ENCODE peak calls at places on chromosomes 2 and 18, in six cellular contexts. One of them, this sample, is unnamed.

GRCh38 chr2:174984561-174984960 is 20.6 kb downstream of the CHN1 start:
- ATAC-seq in HepG2: no peak
- ATAC-seq in K562: no peak
- ATAC-seq in upper lobe of left lung: no peak
- ATAC-seq in A549: no peak
- ATAC-seq in GM12878: no peak
- ATAC-seq in this sample: no peak

GRCh38 chr18:8477615-8478014 is 131.6 kb upstream of the RAB12 start:
- ATAC-seq in HepG2: no peak
- ATAC-seq in K562: no peak
- ATAC-seq in upper lobe of left lung: no peak
- ATAC-seq in A549: no peak
- ATAC-seq in GM12878: no peak
- ATAC-seq in this sample: no peak

GRCh38 chr18:49745051-49746014 is 68.0 kb downstream of the ACAA2 start:
- ATAC-seq in HepG2: peak; percentile 50
- ATAC-seq in K562: no peak
- ATAC-seq in upper lobe of left lung: no peak
- ATAC-seq in A549: no peak
- ATAC-seq in GM12878: no peak
- ATAC-seq in this sample: no peak

GRCh38 chr2:241390301-241391206 is 34.5 kb downstream of the FARP2 start:
- ATAC-seq in HepG2: no peak
- ATAC-seq in K562: no peak
- ATAC-seq in upper lobe of left lung: no peak
- ATAC-seq in A549: no peak
- ATAC-seq in GM12878: peak; percentile 75
- ATAC-seq in this sample: no peak

GRCh38 chr2:232696609-232697058 is 497 bp upstream of the GIGYF2 start:
- ATAC-seq in HepG2: no peak
- ATAC-seq in K562: no peak
- ATAC-seq in upper lobe of left lung: no peak
- ATAC-seq in A549: no peak
- ATAC-seq in GM12878: no peak
- ATAC-seq in this sample: no peak

GRCh38 chr18:22132258-22132657 is 37.1 kb upstream of the GATA6 start:
- ATAC-seq in HepG2: no peak
- ATAC-seq in K562: no peak
- ATAC-seq in upper lobe of left lung: no peak
- ATAC-seq in A549: no peak
- ATAC-seq in GM12878: no peak
- ATAC-seq in this sample: no peak

GRCh38 chr2:205139822-205140612 is 542.3 kb upstream of the NRP2 start:
- ATAC-seq in HepG2: peak; percentile 76
- ATAC-seq in K562: peak; percentile 92
- ATAC-seq in upper lobe of left lung: no peak
- ATAC-seq in A549: no peak
- ATAC-seq in GM12878: no peak
- ATAC-seq in this sample: peak; percentile 68

GRCh38 chr2:205681836-205682238 is 464 bp upstream of the NRP2 start:
- ATAC-seq in HepG2: peak; percentile 13
- ATAC-seq in K562: no peak
- ATAC-seq in upper lobe of left lung: no peak
- ATAC-seq in A549: peak; percentile 4
- ATAC-seq in GM12878: peak; percentile 67
- ATAC-seq in this sample: peak; percentile 5

GRCh38 chr2:194223173-194223670 is 1433.8 kb upstream of the SLC39A10 start:
- ATAC-seq in HepG2: no peak
- ATAC-seq in K562: no peak
- ATAC-seq in upper lobe of left lung: no peak
- ATAC-seq in A549: no peak
- ATAC-seq in GM12878: no peak
- ATAC-seq in this sample: no peak

GRCh38 chr2:7026740-7027139 is 109.5 kb downstream of the RNF144A start:
- ATAC-seq in HepG2: no peak
- ATAC-seq in K562: no peak
- ATAC-seq in upper lobe of left lung: no peak
- ATAC-seq in A549: no peak
- ATAC-seq in GM12878: no peak
- ATAC-seq in this sample: peak; percentile 22

GRCh38 chr2:121634354-121635307 is 14.6 kb downstream of the CLASP1 start:
- ATAC-seq in HepG2: no peak
- ATAC-seq in K562: peak; percentile 40
- ATAC-seq in upper lobe of left lung: no peak
- ATAC-seq in A549: peak; percentile 92
- ATAC-seq in GM12878: peak; percentile 73
- ATAC-seq in this sample: no peak

GRCh38 chr2:112019510-112019909 is 35.6 kb upstream of the TMEM87B start:
- ATAC-seq in HepG2: peak; percentile 36
- ATAC-seq in K562: peak; percentile 22
- ATAC-seq in upper lobe of left lung: peak; percentile 22
- ATAC-seq in A549: no peak
- ATAC-seq in GM12878: no peak
- ATAC-seq in this sample: no peak

GRCh38 chr2:24779121-24779520 is 14.1 kb downstream of the PTRHD1 start:
- ATAC-seq in HepG2: peak; percentile 56
- ATAC-seq in K562: no peak
- ATAC-seq in upper lobe of left lung: no peak
- ATAC-seq in A549: no peak
- ATAC-seq in GM12878: no peak
- ATAC-seq in this sample: no peak

GRCh38 chr2:78999410-78999809 is 26.1 kb upstream of the REG3G start:
- ATAC-seq in HepG2: peak; percentile 56
- ATAC-seq in K562: peak; percentile 47
- ATAC-seq in upper lobe of left lung: no peak
- ATAC-seq in A549: peak; percentile 40
- ATAC-seq in GM12878: peak; percentile 65
- ATAC-seq in this sample: no peak

GRCh38 chr2:124778076-124778475 is 753.0 kb downstream of the CNTNAP5 start:
- ATAC-seq in HepG2: no peak
- ATAC-seq in K562: no peak
- ATAC-seq in upper lobe of left lung: no peak
- ATAC-seq in A549: no peak
- ATAC-seq in GM12878: peak; percentile 56
- ATAC-seq in this sample: no peak

GRCh38 chr2:145166716-145167115 is 646.8 kb upstream of the ZEB2 start:
- ATAC-seq in HepG2: no peak
- ATAC-seq in K562: no peak
- ATAC-seq in upper lobe of left lung: no peak
- ATAC-seq in A549: no peak
- ATAC-seq in GM12878: no peak
- ATAC-seq in this sample: no peak

GRCh38 chr2:11102956-11103860 is 52.1 kb upstream of the SLC66A3 start:
- ATAC-seq in HepG2: peak; percentile 24
- ATAC-seq in K562: no peak
- ATAC-seq in upper lobe of left lung: peak; percentile 51
- ATAC-seq in A549: peak; percentile 33
- ATAC-seq in GM12878: no peak
- ATAC-seq in this sample: no peak

GRCh38 chr18:23377669-23378469 is 75.2 kb upstream of the RIOK3 start:
- ATAC-seq in HepG2: no peak
- ATAC-seq in K562: no peak
- ATAC-seq in upper lobe of left lung: no peak
- ATAC-seq in A549: peak; percentile 64
- ATAC-seq in GM12878: peak; percentile 88
- ATAC-seq in this sample: peak; percentile 67

GRCh38 chr2:72694715-72695496 is 130.9 kb downstream of the EXOC6B start:
- ATAC-seq in HepG2: peak; percentile 97
- ATAC-seq in K562: peak; percentile 83
- ATAC-seq in upper lobe of left lung: no peak
- ATAC-seq in A549: peak; percentile 76
- ATAC-seq in GM12878: no peak
- ATAC-seq in this sample: peak; percentile 43

GRCh38 chr2:179440642-179441251 is 176.1 kb upstream of the SESTD1 start:
- ATAC-seq in HepG2: peak; percentile 61
- ATAC-seq in K562: peak; percentile 54
- ATAC-seq in upper lobe of left lung: no peak
- ATAC-seq in A549: peak; percentile 72
- ATAC-seq in GM12878: peak; percentile 79
- ATAC-seq in this sample: no peak

GRCh38 chr18:37364237-37364636 is 201.4 kb downstream of the CELF4 start:
- ATAC-seq in HepG2: no peak
- ATAC-seq in K562: no peak
- ATAC-seq in upper lobe of left lung: no peak
- ATAC-seq in A549: no peak
- ATAC-seq in GM12878: no peak
- ATAC-seq in this sample: no peak

GRCh38 chr2:219396863-219397457 is 9.2 kb upstream of the DNPEP start:
- ATAC-seq in HepG2: no peak
- ATAC-seq in K562: no peak
- ATAC-seq in upper lobe of left lung: no peak
- ATAC-seq in A549: no peak
- ATAC-seq in GM12878: no peak
- ATAC-seq in this sample: no peak

GRCh38 chr18:59690216-59691045 is 6.8 kb downstream of the CCBE1 start:
- ATAC-seq in HepG2: no peak
- ATAC-seq in K562: no peak
- ATAC-seq in upper lobe of left lung: no peak
- ATAC-seq in A549: no peak
- ATAC-seq in GM12878: no peak
- ATAC-seq in this sample: no peak

GRCh38 chr2:24579053-24579803 is 88.2 kb downstream of the NCOA1 start:
- ATAC-seq in HepG2: no peak
- ATAC-seq in K562: no peak
- ATAC-seq in upper lobe of left lung: no peak
- ATAC-seq in A549: no peak
- ATAC-seq in GM12878: no peak
- ATAC-seq in this sample: no peak

GRCh38 chr2:222404126-222404891 is 20.0 kb upstream of the SGPP2 start:
- ATAC-seq in HepG2: no peak
- ATAC-seq in K562: no peak
- ATAC-seq in upper lobe of left lung: no peak
- ATAC-seq in A549: no peak
- ATAC-seq in GM12878: no peak
- ATAC-seq in this sample: no peak

GRCh38 chr2:150282821-150283309 is 204.6 kb downstream of the RND3 start:
- ATAC-seq in HepG2: no peak
- ATAC-seq in K562: no peak
- ATAC-seq in upper lobe of left lung: peak; percentile 38
- ATAC-seq in A549: no peak
- ATAC-seq in GM12878: no peak
- ATAC-seq in this sample: peak; percentile 70

GRCh38 chr2:208250401-208250800 is 4.5 kb downstream of the IDH1 start:
- ATAC-seq in HepG2: no peak
- ATAC-seq in K562: no peak
- ATAC-seq in upper lobe of left lung: no peak
- ATAC-seq in A549: no peak
- ATAC-seq in GM12878: no peak
- ATAC-seq in this sample: no peak

GRCh38 chr2:230944804-230945372 is 19.8 kb upstream of the GPR55 start:
- ATAC-seq in HepG2: peak; percentile 16
- ATAC-seq in K562: no peak
- ATAC-seq in upper lobe of left lung: no peak
- ATAC-seq in A549: no peak
- ATAC-seq in GM12878: peak; percentile 1
- ATAC-seq in this sample: no peak

GRCh38 chr2:98348066-98348561 is 1.9 kb downstream of the CNGA3 start:
- ATAC-seq in HepG2: peak; percentile 43
- ATAC-seq in K562: no peak
- ATAC-seq in upper lobe of left lung: no peak
- ATAC-seq in A549: peak; percentile 25
- ATAC-seq in GM12878: peak; percentile 22
- ATAC-seq in this sample: no peak

GRCh38 chr2:23585218-23585945 is 200.4 kb downstream of the KLHL29 start:
- ATAC-seq in HepG2: no peak
- ATAC-seq in K562: no peak
- ATAC-seq in upper lobe of left lung: no peak
- ATAC-seq in A549: no peak
- ATAC-seq in GM12878: no peak
- ATAC-seq in this sample: no peak

DNA sequence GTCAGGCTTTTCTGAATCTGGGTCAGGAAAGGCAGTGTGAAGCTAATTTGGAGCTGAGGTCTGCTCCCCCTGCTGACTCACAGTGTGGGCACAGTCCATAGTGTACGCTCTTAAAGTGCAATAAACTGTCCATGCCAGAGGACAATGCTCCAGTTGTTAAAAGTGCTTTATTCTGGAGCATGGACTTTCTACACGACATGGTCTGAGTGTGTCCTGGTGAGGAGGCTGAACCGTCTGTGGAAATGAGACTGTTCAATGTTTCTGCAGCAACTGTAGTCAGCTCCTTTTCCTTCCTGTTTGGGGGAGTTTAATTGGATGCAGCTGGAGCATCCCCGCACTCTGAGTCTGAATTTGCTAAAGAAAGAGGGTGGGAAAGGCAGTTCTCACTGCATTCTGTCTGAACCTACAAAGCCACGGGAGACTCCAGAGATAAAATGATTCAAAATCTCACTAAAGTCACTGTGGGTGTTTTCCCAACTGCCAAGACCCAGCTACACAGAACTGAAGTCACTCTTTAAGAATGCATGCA is 110.2 kb upstream of the TRIB2 start:
- ATAC-seq in HepG2: peak; percentile 90
- ATAC-seq in K562: peak; percentile 85
- ATAC-seq in upper lobe of left lung: no peak
- ATAC-seq in A549: no peak
- ATAC-seq in GM12878: no peak
- ATAC-seq in this sample: no peak
- H3K27ac ChIP-seq in HepG2: no peak overlapping the region
- H3K27ac ChIP-seq in K562: no peak overlapping the region
- H3K27ac ChIP-seq in upper lobe of left lung: no peak overlapping the region
- H3K27ac ChIP-seq in A549: no peak overlapping the region
- H3K27ac ChIP-seq in GM12878: no peak overlapping the region
- H3K27ac ChIP-seq in this sample: no peak overlapping the region

GRCh38 chr2:137138263-137138662 is 372.9 kb downstream of the THSD7B start:
- ATAC-seq in HepG2: no peak
- ATAC-seq in K562: no peak
- ATAC-seq in upper lobe of left lung: no peak
- ATAC-seq in A549: no peak
- ATAC-seq in GM12878: peak; percentile 36
- ATAC-seq in this sample: no peak
- TF ChIP-seq EP300 in HepG2: no peak
- TF ChIP-seq EP300 in K562: no peak
- TF ChIP-seq EP300 in upper lobe of left lung: no peak
- TF ChIP-seq EP300 in A549: no peak
- TF ChIP-seq EP300 in GM12878: no peak
- TF ChIP-seq EP300 in this sample: no peak

DNA sequence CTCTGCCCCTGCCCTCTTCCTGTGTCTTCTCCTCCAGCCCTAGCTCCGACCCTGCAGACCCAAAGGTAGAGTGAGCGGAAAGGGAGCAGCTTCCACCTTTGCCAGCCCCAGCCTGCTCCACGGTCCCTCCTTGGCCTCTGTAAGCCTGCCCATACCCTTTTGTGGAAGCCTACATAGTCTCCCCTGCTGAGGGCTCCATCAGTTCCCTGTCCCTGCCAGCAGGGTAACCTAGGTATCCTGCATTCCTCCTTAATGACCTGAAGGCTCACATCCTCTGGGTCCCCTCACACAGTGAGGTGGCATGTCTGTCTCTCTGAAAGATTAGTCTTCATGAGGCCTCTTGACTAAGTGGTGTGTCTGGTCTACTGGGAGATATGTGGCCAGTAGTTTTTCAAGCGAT is 20.5 kb upstream of the ACKR3 start:
- ATAC-seq in HepG2: peak; percentile 54
- ATAC-seq in K562: no peak
- ATAC-seq in upper lobe of left lung: no peak
- ATAC-seq in A549: no peak
- ATAC-seq in GM12878: no peak
- ATAC-seq in this sample: no peak
- H3K27ac ChIP-seq in HepG2: no peak overlapping the region
- H3K27ac ChIP-seq in K562: no peak overlapping the region
- H3K27ac ChIP-seq in upper lobe of left lung: no peak overlapping the region
- H3K27ac ChIP-seq in A549: no peak overlapping the region
- H3K27ac ChIP-seq in GM12878: no peak overlapping the region
- H3K27ac ChIP-seq in this sample: no peak overlapping the region

GRCh38 chr2:172308253-172308935 is 119.0 kb upstream of the ITGA6 start:
- ATAC-seq in HepG2: no peak
- ATAC-seq in K562: no peak
- ATAC-seq in upper lobe of left lung: no peak
- ATAC-seq in A549: no peak
- ATAC-seq in GM12878: no peak
- ATAC-seq in this sample: peak; percentile 21
- TF ChIP-seq EP300 in HepG2: no peak
- TF ChIP-seq EP300 in K562: no peak
- TF ChIP-seq EP300 in upper lobe of left lung: no peak
- TF ChIP-seq EP300 in A549: no peak
- TF ChIP-seq EP300 in GM12878: no peak
- TF ChIP-seq EP300 in this sample: no peak

This sample was measured in gastroesophageal sphincter.